ENCODE peak calls at places on chromosomes 11 and 22, in four cellular contexts. G is activated CD8-positive, alpha-beta memory T cell treated with anti-CD3 and anti-CD28 coated beads, Interleukin-2, amount 50 U/mL, for 4 hours; N is activated naive CD8-positive, alpha-beta T cell treated with anti-CD3 and anti-CD28 coated beads, Interleukin-2, amount 10 ng/mL, durations not matched to agents 7 days and 5 days; E is spleen. P is an unnamed sample.

GRCh38 chr22:27298387-27299141 is 503.0 kb downstream of the MN1 start:
- DNase-seq in G (no peak), E (no peak), N (no peak), P (no peak)

GRCh38 chr11:68128682-68129327 is 7.6 kb upstream of the CHKA start:
- DNase-seq in G (no peak), E (peak; percentile 85), N (no peak), P (no peak)

GRCh38 chr11:81303265-81303664 is 1430.4 kb downstream of the FAM181B start:
- DNase-seq in N (no peak), E (no peak), G (no peak), P (no peak)

GRCh38 chr11:65479184-65480145 is 19.4 kb upstream of the MALAT1 start:
- DNase-seq in G (no peak), N (no peak), E (no peak), P (no peak)

GRCh38 chr11:28146123-28146751 is 38.0 kb downstream of the METTL15 start:
- DNase-seq in N (no peak), G (no peak), E (no peak), P (no peak)

GRCh38 chr11:70760416-70761020 is 362.2 kb downstream of the CTTN start:
- DNase-seq in G (no peak), E (peak; percentile 51), N (no peak), P (no peak)

GRCh38 chr11:97557399-97557798 is 1167.6 kb downstream of the JRKL start:
- DNase-seq in E (no peak), N (no peak), G (no peak), P (no peak)

GRCh38 chr11:5605849-5606248 is 9.4 kb downstream of the TRIM6 start:
- DNase-seq in E (no peak), N (no peak), G (no peak), P (no peak)

GRCh38 chr11:10390375-10390774 is 64.7 kb upstream of the AMPD3 start:
- DNase-seq in N (no peak), E (no peak), G (no peak), P (no peak)

GRCh38 chr11:111439905-111440304 is 60.8 kb upstream of the POU2AF1 start:
- DNase-seq in G (no peak), N (no peak), E (no peak), P (no peak)

GRCh38 chr11:121534131-121535093 is 81.6 kb upstream of the SORL1-AS1 start:
- DNase-seq in E (no peak), N (no peak), G (no peak), P (no peak)

P was measured in Peyer's patch.